ENCODE peak calls at places on chromosome 13, in four cellular contexts. U is HepG2, E is K562, C is GM12878. Z is an unnamed sample.

GRCh38 chr13:31699650-31700049 is 39.7 kb upstream of the RXFP2 start:
- DNase-seq in C (no peak), U (no peak), E (no peak), Z (peak; percentile 71)

GRCh38 chr13:34207334-34207733 is 389.4 kb downstream of the RFC3 start:
- DNase-seq in U (no peak), E (no peak), C (no peak), Z (no peak)

GRCh38 chr13:38542601-38543000 is 144.3 kb upstream of the FREM2 start:
- DNase-seq in C (no peak), U (no peak), E (no peak), Z (no peak)

GRCh38 chr13:20118268-20119140 is 42.3 kb downstream of the GJA3 start:
- DNase-seq in U (no peak), C (no peak), E (peak; percentile 85), Z (peak; percentile 72)

GRCh38 chr13:32783067-32783466 is 196.8 kb downstream of the PDS5B start:
- DNase-seq in C (no peak), E (no peak), U (no peak), Z (no peak)

GRCh38 chr13:42574435-42575311 is 721 bp downstream of the TNFSF11 start:
- DNase-seq in E (no peak), C (no peak), U (no peak), Z (peak; percentile 44)

GRCh38 chr13:110422913-110423688 is 116.0 kb downstream of the COL4A2 start:
- DNase-seq in U (no peak), C (no peak), E (no peak), Z (no peak)

GRCh38 chr13:108352599-108352998 is 83.1 kb downstream of the TNFSF13B start:
- DNase-seq in E (no peak), U (no peak), C (no peak), Z (no peak)

GRCh38 chr13:98018293-98018692 is 64.8 kb downstream of the IPO5 start:
- DNase-seq in U (no peak), E (no peak), C (no peak), Z (no peak)

GRCh38 chr13:98025480-98026025 is 72.1 kb downstream of the IPO5 start:
- DNase-seq in E (no peak), C (no peak), U (no peak), Z (no peak)

GRCh38 chr13:98020271-98020670 is 66.8 kb downstream of the IPO5 start:
- DNase-seq in E (no peak), U (no peak), C (no peak), Z (no peak)

GRCh38 chr13:98019186-98019585 is 65.7 kb downstream of the IPO5 start:
- DNase-seq in U (no peak), E (no peak), C (no peak), Z (no peak)

GRCh38 chr13:98022210-98022609 is 68.7 kb downstream of the IPO5 start:
- DNase-seq in C (no peak), U (peak; percentile 29), E (no peak), Z (no peak)
- TF ChIP-seq JUNB in C (no peak), U (no peak), E (no peak), Z (no peak)

GRCh38 chr13:85076343-85076742 is 722.9 kb downstream of the SLITRK6 start:
- DNase-seq in U (no peak), E (no peak), C (no peak), Z (no peak)
- H3K27me3 ChIP-seq in U (no peaks in the 10 kb centered on the region), E (no peaks in the 10 kb centered on the region), C (no peaks in the 10 kb centered on the region), Z (no peaks in the 10 kb centered on the region)

GRCh38 chr13:51588406-51588949 is 4.2 kb downstream of the WDFY2 start:
- DNase-seq in C (no peak), E (no peak), U (no peak), Z (no peak)
- H3K27ac ChIP-seq in C (peak overlapping the region; percentile 31), E (peak overlapping the region; percentile 31), U (no peak overlapping the region), Z (peak overlapping the region; percentile 89)

DNA sequence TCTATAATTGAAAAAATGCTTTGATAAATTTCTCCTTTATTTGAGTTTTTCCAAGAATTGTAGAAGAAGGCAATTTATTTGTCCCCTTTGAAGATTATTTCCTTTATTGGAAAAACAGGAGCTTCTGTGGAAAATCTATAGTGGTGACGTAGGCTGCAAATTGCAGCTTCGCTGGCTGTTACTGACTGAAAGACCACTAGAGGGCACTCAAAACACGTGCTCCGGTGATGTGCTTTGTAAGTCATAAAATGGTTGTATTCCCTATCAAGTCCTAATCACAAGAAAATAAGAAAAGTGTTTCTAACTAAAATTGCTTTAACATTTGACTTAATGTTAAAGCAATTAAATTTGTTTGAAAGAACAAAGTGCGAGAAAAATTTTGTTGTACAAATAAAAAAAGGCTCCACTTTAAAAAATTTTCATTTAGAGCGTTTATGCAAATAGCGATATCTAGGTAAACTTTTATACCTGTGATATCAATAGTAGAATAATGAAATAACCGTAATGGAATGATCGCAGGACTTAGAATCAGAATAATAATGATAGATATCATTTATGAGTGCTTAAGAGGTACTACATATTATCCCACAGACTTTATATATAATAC is 638.2 kb upstream of the SPRY2 start:
- DNase-seq in C (peak; percentile 11), E (peak; percentile 31), U (peak; percentile 57), Z (peak; percentile 78)
- TF ChIP-seq JUNB in C (no peak), E (no peak), U (no peak), Z (no peak)